ENCODE peak calls at places on chromosomes 1 and 21, in ten cellular contexts. N, Q, R, B, U, K, V, I, E and O are unnamed samples.

GRCh38 chr21:42026072-42026415 is 15.9 kb upstream of the ZBTB21 start:
- DNase-seq in N (no peak), Q (no peak), R (no peak), B (peak), U (peak), K (no peak), V (peak), I (no peak), E (no peak), O (no peak)

GRCh38 chr1:67135354-67135753 is 584 bp upstream of the C1orf141 start:
- DNase-seq in N (no peak), Q (no peak), R (no peak), B (no peak), U (no peak), K (peak), V (no peak), I (no peak), E (no peak), O (no peak)

GRCh38 chr1:19814681-19815503 is at the start of gene RNF186:
- DNase-seq in N (no peak), Q (no peak), R (peak), B (no peak), U (no peak), K (no peak), V (peak), I (no peak), E (peak), O (no peak)

GRCh38 chr21:34129039-34129891 is 55.9 kb downstream of the MRPS6 start:
- DNase-seq in N (peak), Q (peak), R (peak), B (no peak), U (peak), K (peak), V (no peak), I (no peak), E (peak), O (peak)

GRCh38 chr1:167909691-167910180 is 4.2 kb downstream of the ADCY10 start:
- DNase-seq in N (no peak), Q (no peak), R (no peak), B (no peak), U (no peak), K (no peak), V (no peak), I (no peak), E (no peak), O (peak)

GRCh38 chr21:42187976-42188653 is 30.8 kb upstream of the ABCG1 start:
- DNase-seq in N (no peak), Q (no peak), R (peak), B (no peak), U (no peak), K (peak), V (peak), I (no peak), E (no peak), O (peak)

GRCh38 chr21:37257526-37257966 is 9.6 kb downstream of the VPS26C start:
- DNase-seq in N (no peak), Q (peak), R (peak), B (no peak), U (peak), K (peak), V (peak), I (no peak), E (peak), O (no peak)

GRCh38 chr1:9473032-9473792 is 66.1 kb upstream of the SLC25A33 start:
- DNase-seq in N (peak), Q (no peak), R (no peak), B (peak), U (peak), K (peak), V (peak), I (peak), E (peak), O (no peak)

GRCh38 chr1:173400387-173400995 is 76.6 kb upstream of the PRDX6 start:
- DNase-seq in N (peak), Q (no peak), R (no peak), B (no peak), U (no peak), K (no peak), V (no peak), I (no peak), E (no peak), O (no peak)

GRCh38 chr1:199264283-199264682 is 625.4 kb downstream of the PTPRC start:
- DNase-seq in N (no peak), Q (no peak), R (no peak), B (no peak), U (no peak), K (no peak), V (no peak), I (no peak), E (no peak), O (no peak)

GRCh38 chr1:220157738-220158137 is 63.8 kb downstream of the IARS2 start:
- DNase-seq in N (no peak), Q (no peak), R (no peak), B (no peak), U (no peak), K (no peak), V (no peak), I (no peak), E (no peak), O (no peak)

GRCh38 chr1:94819945-94820746 is at the start of gene SLC44A3:
- DNase-seq in N (peak), Q (peak), R (peak), B (peak), U (no peak), K (peak), V (peak), I (no peak), E (peak), O (no peak)

GRCh38 chr21:34147835-34148804 is 74.7 kb downstream of the MRPS6 start:
- DNase-seq in N (no peak), Q (no peak), R (no peak), B (no peak), U (no peak), K (peak), V (no peak), I (no peak), E (no peak), O (no peak)

GRCh38 chr1:177439301-177439700 is 268.5 kb downstream of the BRINP2 start:
- DNase-seq in N (no peak), Q (no peak), R (no peak), B (no peak), U (no peak), K (no peak), V (no peak), I (no peak), E (no peak), O (no peak)

GRCh38 chr1:197725044-197725443 is 50.2 kb downstream of the DENND1B start:
- DNase-seq in N (no peak), Q (no peak), R (no peak), B (no peak), U (no peak), K (peak), V (no peak), I (no peak), E (no peak), O (no peak)

GRCh38 chr1:204266504-204267034 is 52.8 kb upstream of the GOLT1A start:
- DNase-seq in N (no peak), Q (no peak), R (peak), B (no peak), U (no peak), K (no peak), V (no peak), I (no peak), E (peak), O (no peak)

GRCh38 chr1:103948526-103948925 is 198.8 kb downstream of the AMY1C start:
- DNase-seq in N (no peak), Q (no peak), R (no peak), B (no peak), U (no peak), K (peak), V (no peak), I (no peak), E (no peak), O (peak)

GRCh38 chr1:17167783-17168479 is 37.0 kb upstream of the PADI1 start:
- DNase-seq in N (no peak), Q (no peak), R (no peak), B (no peak), U (no peak), K (peak), V (no peak), I (no peak), E (no peak), O (no peak)

GRCh38 chr21:16330340-16331319 is 600.8 kb downstream of the USP25 start:
- DNase-seq in N (peak), Q (peak), R (peak), B (no peak), U (no peak), K (peak), V (no peak), I (no peak), E (peak), O (peak)

GRCh38 chr1:218473527-218473926 is 128.4 kb downstream of the TGFB2 start:
- DNase-seq in N (no peak), Q (no peak), R (no peak), B (no peak), U (no peak), K (peak), V (no peak), I (no peak), E (no peak), O (peak)

GRCh38 chr1:153360592-153360991 is 2.9 kb downstream of the S100A9 start:
- DNase-seq in N (no peak), Q (no peak), R (no peak), B (peak), U (peak), K (no peak), V (no peak), I (no peak), E (no peak), O (no peak)

GRCh38 chr1:13763264-13763663 is 63.3 kb downstream of the PRDM2 start:
- DNase-seq in N (no peak), Q (no peak), R (no peak), B (no peak), U (no peak), K (no peak), V (no peak), I (no peak), E (no peak), O (no peak)

GRCh38 chr1:1439550-1440261 is 4.2 kb downstream of the VWA1 start:
- DNase-seq in N (no peak), Q (no peak), R (no peak), B (peak), U (no peak), K (no peak), V (no peak), I (no peak), E (no peak), O (no peak)

GRCh38 chr1:159015440-159015909 is 5.8 kb downstream of the IFI16 start:
- DNase-seq in N (no peak), Q (no peak), R (peak), B (no peak), U (peak), K (peak), V (peak), I (no peak), E (peak), O (peak)

GRCh38 chr1:202162418-202163280 is 2.2 kb upstream of the PTPN7 start:
- DNase-seq in N (no peak), Q (no peak), R (peak), B (no peak), U (no peak), K (no peak), V (no peak), I (no peak), E (no peak), O (no peak)

GRCh38 chr1:204573563-204573925 is 57.3 kb downstream of the MDM4 start:
- DNase-seq in N (no peak), Q (no peak), R (no peak), B (no peak), U (no peak), K (peak), V (no peak), I (no peak), E (no peak), O (no peak)

GRCh38 chr1:224922404-224923164 is 6.9 kb upstream of the DNAH14 start:
- DNase-seq in N (peak), Q (peak), R (peak), B (peak), U (no peak), K (peak), V (no peak), I (no peak), E (no peak), O (peak)

GRCh38 chr1:30748098-30748698 is 9.4 kb downstream of the LAPTM5 start:
- DNase-seq in N (no peak), Q (no peak), R (no peak), B (no peak), U (no peak), K (no peak), V (peak), I (peak), E (no peak), O (no peak)

GRCh38 chr1:30745834-30746208 is 11.8 kb downstream of the LAPTM5 start:
- DNase-seq in N (no peak), Q (no peak), R (no peak), B (no peak), U (no peak), K (no peak), V (peak), I (no peak), E (no peak), O (no peak)

GRCh38 chr1:30748699-30749401 is 8.7 kb downstream of the LAPTM5 start:
- DNase-seq in N (no peak), Q (no peak), R (no peak), B (peak), U (no peak), K (no peak), V (peak), I (no peak), E (no peak), O (no peak)

GRCh38 chr1:30746212-30747027 is 11.2 kb downstream of the LAPTM5 start:
- DNase-seq in N (no peak), Q (no peak), R (peak), B (no peak), U (no peak), K (no peak), V (no peak), I (no peak), E (peak), O (no peak)

DNA sequence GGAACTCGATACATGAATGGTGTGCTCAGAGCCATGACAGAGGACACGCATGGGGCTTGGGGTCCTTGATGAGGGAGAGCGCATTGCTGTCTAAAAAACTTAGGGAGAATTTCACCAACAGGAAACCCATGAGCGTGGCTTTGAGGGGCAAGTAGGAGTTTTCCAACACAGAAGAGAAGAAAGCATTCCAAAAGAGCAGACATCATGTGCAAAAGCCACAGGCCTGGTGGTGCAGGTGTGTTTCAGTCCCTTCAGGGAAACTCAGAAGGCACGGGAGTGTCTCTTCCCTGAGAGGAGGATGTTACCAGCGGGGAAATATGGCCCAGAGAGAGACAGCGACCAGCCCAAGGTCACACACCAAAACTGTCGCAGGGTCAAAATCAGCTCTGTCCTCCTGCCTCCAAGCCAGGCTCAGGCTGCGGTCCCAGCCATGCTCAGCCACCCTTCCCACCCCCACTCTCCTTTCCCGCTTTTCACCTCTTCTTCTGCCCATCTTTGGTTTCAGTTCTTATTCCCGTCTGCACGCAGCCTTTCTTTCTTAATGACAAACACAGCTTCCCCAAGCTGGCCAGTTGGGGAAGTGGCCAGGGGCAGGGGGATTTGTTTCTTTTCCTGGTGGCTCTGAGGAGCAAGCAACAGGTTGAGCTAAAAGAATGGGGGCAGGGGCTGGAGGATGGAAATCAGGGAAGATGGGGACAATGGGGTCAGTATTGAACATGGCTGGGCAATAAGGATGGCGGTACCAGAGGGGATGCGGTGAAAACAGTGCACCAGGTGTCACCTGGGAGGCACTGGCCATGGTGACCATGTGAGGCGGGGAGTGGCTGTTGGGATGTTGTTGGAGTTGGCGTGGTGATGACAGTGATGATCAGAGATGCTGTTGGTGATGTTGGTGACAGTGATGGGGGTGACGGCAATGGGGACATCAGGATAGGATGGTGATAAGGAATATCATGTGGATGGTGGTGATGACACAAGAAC is 10.3 kb downstream of the LAPTM5 start:
- DNase-seq in N (no peak), Q (no peak), R (no peak), B (no peak), U (no peak), K (no peak), V (peak), I (no peak), E (no peak), O (no peak)
- H3K4me3 ChIP-seq in N (no peak), Q (no peak), R (no peak), B (no peak), U (no peak), K (no peak), V (peak), I (no peak), E (no peak), O (no peak)

GRCh38 chr1:156581661-156582387 is 2.3 kb downstream of the TTC24 start:
- DNase-seq in N (no peak), Q (no peak), R (no peak), B (no peak), U (no peak), K (no peak), V (no peak), I (no peak), E (no peak), O (peak)

GRCh38 chr1:156582388-156583022 is 3.0 kb downstream of the TTC24 start:
- DNase-seq in N (no peak), Q (no peak), R (no peak), B (no peak), U (no peak), K (no peak), V (no peak), I (no peak), E (no peak), O (no peak)

GRCh38 chr1:156584813-156585212 is 5.3 kb downstream of the TTC24 start:
- DNase-seq in N (no peak), Q (peak), R (no peak), B (peak), U (no peak), K (no peak), V (no peak), I (no peak), E (no peak), O (no peak)

GRCh38 chr1:156586323-156586722 is 5.3 kb upstream of the NAXE start:
- DNase-seq in N (no peak), Q (no peak), R (no peak), B (no peak), U (peak), K (no peak), V (no peak), I (no peak), E (no peak), O (no peak)

DNA sequence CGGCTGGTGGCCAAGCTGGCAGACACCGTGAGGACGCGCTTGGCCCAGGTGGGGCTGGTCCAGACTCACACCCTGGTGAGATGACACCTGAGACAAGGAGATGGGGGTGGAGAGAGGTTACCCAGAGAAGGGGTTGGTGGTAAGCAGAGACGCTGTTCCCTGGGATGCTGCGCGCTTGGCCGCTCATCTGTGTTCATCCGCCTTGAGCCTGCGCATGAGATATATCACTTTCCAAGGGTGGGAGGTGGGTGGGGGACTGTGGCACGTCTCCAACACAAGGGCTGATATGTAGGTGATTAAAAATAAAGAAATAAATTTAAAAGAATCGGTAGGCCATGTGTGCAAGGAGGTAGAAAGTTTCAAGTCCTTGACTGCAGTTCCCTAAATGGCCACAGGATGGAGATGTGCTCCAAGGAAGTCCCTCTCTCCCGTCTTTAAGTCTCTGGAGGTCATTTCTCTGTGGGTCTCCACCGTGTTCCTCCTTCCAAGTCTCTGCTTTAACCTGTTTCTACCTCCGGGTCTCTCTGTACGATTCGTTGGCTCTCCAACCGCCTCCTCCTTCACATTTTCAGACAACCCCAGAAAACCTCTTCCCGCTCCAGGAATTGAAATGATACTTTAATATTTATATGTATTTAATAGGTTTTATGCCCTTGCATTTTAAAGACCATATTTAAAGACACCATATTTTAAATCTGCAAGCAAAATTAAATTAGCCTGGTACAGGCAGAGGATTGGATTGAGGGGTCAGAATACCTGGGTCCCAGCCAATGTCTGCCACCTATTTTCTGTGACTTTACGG is 4.5 kb downstream of the TTC24 start:
- DNase-seq in N (peak), Q (peak), R (peak), B (peak), U (peak), K (peak), V (no peak), I (no peak), E (peak), O (peak)
- H3K4me3 ChIP-seq in N (no peak), Q (no peak), R (no peak), B (no peak), U (no peak), K (no peak), V (no peak), I (no peak), E (no peak), O (no peak)

DNA sequence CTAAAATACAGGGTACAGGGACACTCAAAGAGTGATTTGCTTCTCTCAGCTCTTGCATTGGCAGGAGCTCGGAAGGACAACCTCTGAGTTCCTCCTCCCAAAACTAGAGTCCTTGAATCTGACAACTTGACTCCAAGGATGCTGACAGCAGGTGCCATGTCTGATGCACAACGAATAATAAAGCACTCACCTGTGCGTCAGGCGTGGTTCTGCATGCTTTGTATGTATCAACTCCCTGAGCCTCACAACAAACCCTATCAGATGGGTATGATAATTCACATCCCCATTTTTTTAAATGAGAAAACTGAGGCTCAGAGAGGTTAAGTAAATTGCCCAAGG is 1.4 kb downstream of the LAPTM5 start:
- DNase-seq in N (no peak), Q (no peak), R (no peak), B (no peak), U (no peak), K (no peak), V (no peak), I (no peak), E (no peak), O (no peak)
- H3K4me3 ChIP-seq in N (no peak), Q (no peak), R (peak), B (no peak), U (peak), K (no peak), V (peak), I (peak), E (peak), O (peak)

DNA sequence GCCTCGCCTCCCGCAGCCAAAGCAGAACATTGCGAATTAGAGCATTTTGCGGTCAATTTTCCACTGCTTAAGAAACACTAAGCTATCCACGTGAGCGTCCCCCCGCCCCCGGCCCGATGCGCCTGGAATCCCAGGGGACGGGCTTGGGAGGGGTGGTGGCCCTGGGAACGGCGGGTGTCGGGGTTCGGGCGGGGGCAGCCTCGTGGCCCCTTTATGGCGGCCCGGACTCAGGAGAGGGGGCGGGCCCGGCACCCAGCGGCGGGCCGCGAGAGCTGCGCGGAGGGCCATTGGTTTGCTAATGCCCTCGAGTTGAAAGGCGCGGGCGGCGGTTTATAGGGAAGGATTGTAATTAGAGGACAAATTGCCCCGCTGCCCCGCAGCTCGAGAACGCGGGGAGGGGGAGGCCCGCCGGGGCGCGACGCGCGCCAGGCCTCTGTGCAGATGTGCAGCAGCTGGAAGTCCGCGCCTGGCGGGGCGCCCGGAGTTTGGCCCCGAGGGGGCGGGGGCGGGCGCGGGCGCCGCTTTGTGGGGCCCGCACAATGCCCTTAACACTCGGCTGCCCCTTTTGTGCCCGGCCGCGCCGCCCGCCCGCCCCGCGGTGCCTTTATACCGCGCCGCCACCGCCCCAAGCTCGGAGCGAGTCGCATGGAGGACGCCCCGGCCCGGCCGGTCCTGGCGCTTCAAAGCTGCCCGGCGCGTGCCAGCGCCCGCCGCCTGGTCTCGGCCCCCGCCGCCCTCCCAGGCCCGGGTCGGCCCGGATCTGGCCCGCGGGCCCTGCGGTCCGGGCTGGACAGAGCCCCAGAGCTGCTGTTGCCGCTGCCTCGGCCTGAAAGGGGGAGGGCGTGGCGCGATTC is 1.9 kb upstream of the HES3 start:
- DNase-seq in N (no peak), Q (no peak), R (no peak), B (peak), U (no peak), K (peak), V (no peak), I (peak), E (no peak), O (no peak)
- H3K4me3 ChIP-seq in N (no peak), Q (no peak), R (no peak), B (peak), U (no peak), K (peak), V (peak), I (no peak), E (no peak), O (no peak)